ENCODE peak calls at places on chromosomes 1 and 21, in six cellular contexts. S is GM20000, M is breast epithelium, A is MCF 10A, H is body of pancreas, K is mammary epithelial cell. W is an unnamed sample.

GRCh38 chr1:203229471-203230178 is at the start of gene CHIT1:
- DNase-seq in S (no peak), M (no peak), A (no peak), H (no peak), K (no peak), W (no peak)

GRCh38 chr1:56139786-56140185 is 439.6 kb downstream of the PLPP3 start:
- DNase-seq in S (no peak), M (no peak), A (no peak), H (no peak), K (no peak), W (no peak)

GRCh38 chr1:26278303-26278702 is 1.6 kb upstream of the SH3BGRL3 start:
- DNase-seq in S (no peak), M (peak; percentile 62), A (peak; percentile 86), H (no peak), K (peak; percentile 98), W (no peak)

GRCh38 chr1:44294588-44295007 is 60.5 kb downstream of the ERI3 start:
- DNase-seq in S (no peak), M (no peak), A (peak; percentile 3), H (peak; percentile 43), K (no peak), W (no peak)

GRCh38 chr1:6805004-6805416 is 19.8 kb downstream of the CAMTA1 start:
- DNase-seq in S (no peak), M (no peak), A (no peak), H (no peak), K (no peak), W (no peak)

GRCh38 chr21:35268261-35268660 is 219.2 kb upstream of the RUNX1 start:
- DNase-seq in S (no peak), M (no peak), A (no peak), H (no peak), K (no peak), W (no peak)

GRCh38 chr21:20739421-20739820 is 258.8 kb upstream of the NCAM2 start:
- DNase-seq in S (no peak), M (no peak), A (peak; percentile 13), H (no peak), K (no peak), W (no peak)

GRCh38 chr1:11952455-11953109 is 18.1 kb downstream of the PLOD1 start:
- DNase-seq in S (no peak), M (no peak), A (no peak), H (no peak), K (no peak), W (no peak)

GRCh38 chr1:38451541-38451993 is 405.0 kb upstream of the POU3F1 start:
- DNase-seq in S (no peak), M (no peak), A (peak; percentile 15), H (peak; percentile 14), K (no peak), W (no peak)

GRCh38 chr1:43432907-43433306 is 20.8 kb downstream of the HYI start:
- DNase-seq in S (no peak), M (no peak), A (no peak), H (no peak), K (no peak), W (no peak)

GRCh38 chr1:220751130-220751529 is 3.0 kb downstream of the MTARC2 start:
- DNase-seq in S (no peak), M (no peak), A (no peak), H (peak; percentile 50), K (no peak), W (no peak)

GRCh38 chr1:202274611-202275010 is 67.1 kb downstream of the UBE2T start:
- DNase-seq in S (peak; percentile 52), M (no peak), A (peak; percentile 92), H (no peak), K (no peak), W (no peak)

GRCh38 chr1:222165625-222166024 is 382.3 kb downstream of the HHIPL2 start:
- DNase-seq in S (no peak), M (no peak), A (no peak), H (no peak), K (no peak), W (no peak)

GRCh38 chr21:42314616-42315295 is 453 bp downstream of the TFF3 start:
- DNase-seq in S (no peak), M (no peak), A (no peak), H (no peak), K (no peak), W (peak; percentile 19)

GRCh38 chr1:240732390-240732789 is 120.4 kb upstream of the GREM2 start:
- DNase-seq in S (peak; percentile 67), M (no peak), A (peak; percentile 86), H (no peak), K (peak; percentile 8), W (no peak)

GRCh38 chr1:18580676-18581419 is 49.8 kb upstream of the PAX7 start:
- DNase-seq in S (no peak), M (no peak), A (no peak), H (peak; percentile 30), K (no peak), W (no peak)

GRCh38 chr1:29515188-29515955 is 279.1 kb downstream of the PTPRU start:
- DNase-seq in S (no peak), M (no peak), A (no peak), H (no peak), K (no peak), W (no peak)

GRCh38 chr1:23791434-23792047 is 596 bp downstream of the LYPLA2 start:
- DNase-seq in S (peak; percentile 60), M (no peak), A (peak; percentile 59), H (no peak), K (peak; percentile 56), W (no peak)

GRCh38 chr1:34822202-34822601 is 29.4 kb downstream of the GJA4 start:
- DNase-seq in S (no peak), M (no peak), A (no peak), H (no peak), K (no peak), W (no peak)

GRCh38 chr1:70101774-70102173 is 103.6 kb downstream of the LRRC40 start:
- DNase-seq in S (no peak), M (no peak), A (no peak), H (no peak), K (no peak), W (no peak)

GRCh38 chr1:148310807-148311206 is 158.7 kb upstream of the NBPF11 start:
- DNase-seq in S (no peak), M (no peak), A (no peak), H (no peak), K (no peak), W (no peak)

GRCh38 chr1:172414331-172414730 is 6.2 kb upstream of the C1orf105 start:
- DNase-seq in S (no peak), M (no peak), A (peak; percentile 49), H (no peak), K (peak; percentile 70), W (no peak)

GRCh38 chr1:33348194-33348593 is 27.3 kb upstream of the A3GALT2 start:
- DNase-seq in S (no peak), M (no peak), A (no peak), H (no peak), K (peak; percentile 52), W (no peak)

DNA sequence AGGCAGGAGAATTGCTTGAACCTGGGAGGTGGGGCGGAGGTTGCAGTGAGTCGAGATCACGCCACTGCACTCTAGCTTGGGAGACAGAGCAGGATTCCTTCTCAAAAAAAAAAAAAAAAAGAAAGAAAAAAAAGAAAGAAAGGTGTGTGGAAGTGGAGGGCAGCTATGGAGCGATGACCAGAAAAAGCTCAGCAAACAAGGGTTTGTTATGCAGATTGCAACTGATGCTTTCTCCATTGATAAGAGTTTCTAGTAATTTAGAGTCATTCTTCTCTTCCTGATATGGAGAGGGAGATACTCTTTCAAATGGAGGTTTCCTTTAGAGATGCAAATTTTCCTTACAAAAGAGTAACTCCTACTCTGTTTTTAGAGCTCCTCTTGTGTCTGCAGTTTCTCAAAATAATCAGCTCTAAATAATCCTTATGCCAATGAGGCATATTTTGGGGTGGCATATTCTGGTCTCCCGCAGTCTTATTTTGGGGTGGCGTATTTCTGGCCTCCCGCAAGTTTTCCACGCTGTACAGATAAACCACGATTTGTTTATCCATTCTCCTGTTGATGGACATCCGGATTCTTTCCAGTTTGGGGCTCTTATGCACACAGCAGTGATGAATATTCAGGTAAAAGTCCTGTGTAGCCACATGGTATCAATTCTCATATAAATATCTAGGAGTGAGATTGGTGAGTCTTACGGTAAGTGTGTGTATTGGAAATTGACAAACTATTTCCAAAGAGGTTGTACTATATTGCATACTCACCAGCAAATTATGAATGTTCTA is 30.7 kb upstream of the RCC2 start:
- DNase-seq in S (no peak), M (no peak), A (no peak), H (no peak), K (no peak), W (no peak)
- TF ChIP-seq CTCF in S (no peak), M (no peak), A (no peak), H (no peak), K (no peak), W (no peak)

GRCh38 chr1:112673589-112674439 is 645 bp upstream of the MOV10 start:
- DNase-seq in S (peak; percentile 25), M (peak; percentile 28), A (peak; percentile 62), H (peak; percentile 64), K (peak; percentile 47), W (no peak)
- TF ChIP-seq CTCF in S (no peak), M (peak; percentile 38), A (peak; percentile 40), H (peak; percentile 56), K (peak; percentile 62), W (peak; percentile 30)

GRCh38 chr1:76426606-76427005 is 352.1 kb downstream of the ST6GALNAC3 start:
- DNase-seq in S (no peak), M (no peak), A (peak; percentile 66), H (no peak), K (no peak), W (no peak)

GRCh38 chr1:76425104-76425842 is 350.7 kb downstream of the ST6GALNAC3 start:
- DNase-seq in S (peak; percentile 4), M (no peak), A (no peak), H (no peak), K (no peak), W (no peak)

GRCh38 chr1:76430532-76430931 is 356.0 kb downstream of the ST6GALNAC3 start:
- DNase-seq in S (no peak), M (no peak), A (no peak), H (no peak), K (no peak), W (no peak)

GRCh38 chr1:76428027-76428426 is 353.5 kb downstream of the ST6GALNAC3 start:
- DNase-seq in S (no peak), M (no peak), A (no peak), H (no peak), K (no peak), W (no peak)

GRCh38 chr1:76425843-76426145 is 351.2 kb downstream of the ST6GALNAC3 start:
- DNase-seq in S (no peak), M (no peak), A (peak; percentile 89), H (no peak), K (peak; percentile 0), W (no peak)
- TF ChIP-seq CTCF in S (no peak), M (no peak), A (no peak), H (no peak), K (no peak), W (no peak)

DNA sequence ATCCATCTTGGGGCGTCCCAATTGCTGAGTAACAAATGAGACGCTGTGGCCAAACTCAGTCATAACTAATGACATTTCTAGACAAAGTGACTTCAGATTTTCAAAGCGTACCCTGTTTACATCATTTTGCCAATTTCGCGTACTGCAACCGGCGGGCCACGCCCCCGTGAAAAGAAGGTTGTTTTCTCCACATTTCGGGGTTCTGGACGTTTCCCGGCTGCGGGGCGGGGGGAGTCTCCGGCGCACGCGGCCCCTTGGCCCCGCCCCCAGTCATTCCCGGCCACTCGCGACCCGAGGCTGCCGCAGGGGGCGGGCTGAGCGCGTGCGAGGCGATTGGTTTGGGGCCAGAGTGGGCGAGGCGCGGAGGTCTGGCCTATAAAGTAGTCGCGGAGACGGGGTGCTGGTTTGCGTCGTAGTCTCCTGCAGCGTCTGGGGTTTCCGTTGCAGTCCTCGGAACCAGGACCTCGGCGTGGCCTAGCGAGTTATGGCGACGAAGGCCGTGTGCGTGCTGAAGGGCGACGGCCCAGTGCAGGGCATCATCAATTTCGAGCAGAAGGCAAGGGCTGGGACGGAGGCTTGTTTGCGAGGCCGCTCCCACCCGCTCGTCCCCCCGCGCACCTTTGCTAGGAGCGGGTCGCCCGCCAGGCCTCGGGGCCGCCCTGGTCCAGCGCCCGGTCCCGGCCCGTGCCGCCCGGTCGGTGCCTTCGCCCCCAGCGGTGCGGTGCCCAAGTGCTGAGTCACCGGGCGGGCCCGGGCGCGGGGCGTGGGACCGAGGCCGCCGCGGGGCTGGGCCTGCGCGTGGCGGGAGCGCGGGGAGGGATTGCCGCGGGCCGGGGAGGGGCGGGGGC is at the start of gene SOD1:
- DNase-seq in S (peak; percentile 98), M (peak; percentile 92), A (peak; percentile 93), H (peak; percentile 94), K (peak; percentile 91), W (peak; percentile 92)
- TF ChIP-seq CTCF in S (no peak), M (no peak), A (no peak), H (peak; percentile 49), K (no peak), W (no peak)

W was measured in mesothelial cell of epicardium.